ENCODE peak calls at places on chromosome 22, in eight cellular contexts. B is IMR-90, F is OCI-LY7, R is MM.1S, Q is HepG2, X is HCT116, Y is neural progenitor cell, P is K562. M is an unnamed sample.

GRCh38 chr22:42947211-42947990 is 67.5 kb downstream of the PACSIN2 start:
- DNase-seq in B (peak; percentile 41), F (no peak), R (no peak), Q (peak; percentile 87), X (peak; percentile 73), Y (peak; percentile 28), P (no peak), M (no peak)

GRCh38 chr22:47292546-47293320 is 530.3 kb downstream of the TBC1D22A start:
- DNase-seq in B (no peak), F (no peak), R (no peak), Q (no peak), X (no peak), Y (no peak), P (no peak), M (no peak)

GRCh38 chr22:37356922-37357321 is 70.4 kb downstream of the ELFN2 start:
- DNase-seq in B (no peak), F (no peak), R (no peak), Q (no peak), X (no peak), Y (no peak), P (no peak), M (no peak)

GRCh38 chr22:20192972-20193760 is 42.3 kb upstream of the CCDC188 start:
- DNase-seq in B (no peak), F (no peak), R (no peak), Q (no peak), X (no peak), Y (no peak), P (no peak), M (no peak)

GRCh38 chr22:36466258-36466657 is 15.2 kb downstream of the TXN2 start:
- DNase-seq in B (no peak), F (no peak), R (no peak), Q (no peak), X (no peak), Y (no peak), P (no peak), M (no peak)

GRCh38 chr22:24938741-24939341 is 7.7 kb downstream of the LHFPL7 start:
- DNase-seq in B (peak; percentile 25), F (peak; percentile 59), R (peak; percentile 70), Q (peak; percentile 49), X (no peak), Y (peak; percentile 82), P (peak; percentile 26), M (no peak)

GRCh38 chr22:29691636-29692326 is 28.0 kb upstream of the CABP7 start:
- DNase-seq in B (no peak), F (no peak), R (no peak), Q (no peak), X (no peak), Y (no peak), P (no peak), M (no peak)

GRCh38 chr22:37230673-37231405 is 13.2 kb downstream of the RAC2 start:
- DNase-seq in B (no peak), F (no peak), R (peak; percentile 86), Q (no peak), X (no peak), Y (no peak), P (no peak), M (no peak)

GRCh38 chr22:17633217-17633997 is 4.9 kb upstream of the ATP6V1E1 start:
- DNase-seq in B (peak; percentile 92), F (no peak), R (no peak), Q (peak; percentile 85), X (peak; percentile 87), Y (no peak), P (peak; percentile 41), M (peak; percentile 92)

GRCh38 chr22:39236321-39237275 is 8.2 kb downstream of the PDGFB start:
- DNase-seq in B (no peak), F (no peak), R (peak; percentile 95), Q (no peak), X (no peak), Y (no peak), P (no peak), M (no peak)

DNA sequence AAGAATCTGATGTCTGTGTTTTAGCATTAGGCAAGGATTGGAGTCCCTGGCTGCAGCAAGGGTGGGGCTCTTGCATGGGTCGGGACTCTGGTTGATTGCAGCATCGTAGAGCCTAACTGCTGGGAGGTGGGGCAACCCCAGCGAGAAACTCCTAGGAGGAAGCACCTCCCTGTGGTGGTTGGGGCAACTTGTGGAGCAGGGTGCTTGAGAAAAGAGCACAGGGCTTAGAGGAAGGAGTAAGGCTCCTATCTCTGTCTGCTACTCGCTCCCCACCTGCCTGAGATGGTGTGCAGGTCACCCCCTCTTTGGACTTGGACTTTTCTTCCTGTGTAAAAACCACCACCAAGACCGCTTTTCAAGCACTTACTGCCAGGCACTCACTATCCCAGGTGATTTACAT is 15.6 kb downstream of the SREBF2 start:
- DNase-seq in B (no peak), F (no peak), R (no peak), Q (no peak), X (no peak), Y (no peak), P (no peak), M (no peak)
- TF ChIP-seq CTCF in B (no peak), F (no peak), R (no peak), Q (no peak), X (no peak), Y (no peak), P (no peak), M (no peak)

GRCh38 chr22:40727607-40728325 is 48.5 kb downstream of the MCHR1 start:
- DNase-seq in B (no peak), F (no peak), R (no peak), Q (no peak), X (no peak), Y (no peak), P (no peak), M (no peak)

GRCh38 chr22:40728731-40729189 is 49.5 kb downstream of the MCHR1 start:
- DNase-seq in B (no peak), F (peak; percentile 61), R (no peak), Q (no peak), X (no peak), Y (no peak), P (no peak), M (peak; percentile 51)

GRCh38 chr22:40729284-40729683 is 50.0 kb downstream of the MCHR1 start:
- DNase-seq in B (no peak), F (no peak), R (no peak), Q (no peak), X (no peak), Y (no peak), P (no peak), M (no peak)

GRCh38 chr22:40733919-40734318 is 54.6 kb downstream of the MCHR1 start:
- DNase-seq in B (no peak), F (no peak), R (no peak), Q (no peak), X (no peak), Y (no peak), P (no peak), M (no peak)

GRCh38 chr22:40732996-40733292 is 53.7 kb downstream of the MCHR1 start:
- DNase-seq in B (no peak), F (no peak), R (no peak), Q (no peak), X (no peak), Y (no peak), P (no peak), M (no peak)
- H2AFZ ChIP-seq in B (no peak overlapping the region), F (peak overlapping the region; percentile 90), R (no peak overlapping the region), Q (no peak overlapping the region), X (peak overlapping the region; percentile 99), Y (peak overlapping the region; percentile 83), P (no peak overlapping the region), M (peak overlapping the region; percentile 21)

GRCh38 chr22:45337536-45337935 is 27.8 kb downstream of the FAM118A start:
- DNase-seq in B (no peak), F (no peak), R (no peak), Q (no peak), X (no peak), Y (no peak), P (no peak), M (no peak)
- H3K9me3 ChIP-seq in B (no peaks in the 10 kb centered on the region), F (no peaks in the 10 kb centered on the region), R (no peaks in the 10 kb centered on the region), Q (no peaks in the 10 kb centered on the region), X (no peaks in the 10 kb centered on the region), Y (no peaks in the 10 kb centered on the region), P (no peaks in the 10 kb centered on the region), M (no peaks in the 10 kb centered on the region)

DNA sequence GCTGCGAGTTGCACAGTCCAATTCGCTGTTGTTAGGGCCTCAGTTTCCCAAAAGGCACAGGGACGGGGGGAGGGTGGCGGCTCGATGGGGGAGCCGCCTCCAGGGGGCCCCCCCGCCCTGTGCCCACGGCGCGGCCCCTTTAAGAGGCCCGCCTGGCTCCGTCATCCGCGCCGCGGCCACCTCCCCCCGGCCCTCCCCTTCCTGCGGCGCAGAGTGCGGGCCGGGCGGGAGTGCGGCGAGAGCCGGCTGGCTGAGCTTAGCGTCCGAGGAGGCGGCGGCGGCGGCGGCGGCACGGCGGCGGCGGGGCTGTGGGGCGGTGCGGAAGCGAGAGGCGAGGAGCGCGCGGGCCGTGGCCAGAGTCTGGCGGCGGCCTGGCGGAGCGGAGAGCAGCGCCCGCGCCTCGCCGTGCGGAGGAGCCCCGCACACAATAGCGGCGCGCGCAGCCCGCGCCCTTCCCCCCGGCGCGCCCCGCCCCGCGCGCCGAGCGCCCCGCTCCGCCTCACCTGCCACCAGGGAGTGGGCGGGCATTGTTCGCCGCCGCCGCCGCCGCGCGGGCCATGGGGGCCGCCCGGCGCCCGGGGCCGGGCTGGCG is at the start of gene BCR:
- DNase-seq in B (peak; percentile 65), F (peak; percentile 77), R (peak; percentile 84), Q (no peak), X (peak; percentile 34), Y (peak; percentile 87), P (no peak), M (peak; percentile 51)
- TF ChIP-seq CTCF in B (no peak), F (peak; percentile 53), R (no peak), Q (no peak), X (no peak), Y (no peak), P (no peak), M (no peak)

M was measured in astrocyte.